ENCODE peak calls at places on chromosomes 4 and X, in five cellular contexts. N is breast epithelium, L is fibroblast of lung, I is cardiac muscle cell, Y is neural progenitor cell. S is an unnamed sample.

GRCh38 chr4:84944952-84945351 is 21.5 kb downstream of the WDFY3 start:
- DNase-seq in N (no peak), L (peak; percentile 54), I (peak; percentile 11), Y (no peak), S (no peak)

GRCh38 chr4:83716874-83717273 is 181.0 kb downstream of the GPAT3 start:
- DNase-seq in N (no peak), L (no peak), I (peak; percentile 6), Y (no peak), S (no peak)

GRCh38 chrX:34379891-34380290 is 247.8 kb upstream of the FAM47A start:
- DNase-seq in N (no peak), L (no peak), I (peak; percentile 29), Y (no peak), S (no peak)

GRCh38 chr4:106421441-106422296 is 53.1 kb upstream of the GIMD1 start:
- DNase-seq in N (no peak), L (peak; percentile 67), I (peak; percentile 1), Y (no peak), S (no peak)

GRCh38 chr4:6349896-6350295 is 80.2 kb downstream of the WFS1 start:
- DNase-seq in N (no peak), L (peak; percentile 43), I (peak; percentile 18), Y (no peak), S (no peak)

GRCh38 chrX:101229155-101229554 is 9.6 kb downstream of the DRP2 start:
- DNase-seq in N (no peak), L (peak; percentile 88), I (peak; percentile 56), Y (no peak), S (no peak)

GRCh38 chrX:132622130-132622529 is 133.3 kb upstream of the MBNL3 start:
- DNase-seq in N (no peak), L (peak; percentile 71), I (peak; percentile 39), Y (no peak), S (no peak)

GRCh38 chr4:8550691-8551090 is 29.5 kb upstream of the GPR78 start:
- DNase-seq in N (no peak), L (no peak), I (no peak), Y (no peak), S (no peak)

GRCh38 chr4:75054089-75054488 is 121.2 kb downstream of the PARM1 start:
- DNase-seq in N (no peak), L (no peak), I (no peak), Y (no peak), S (no peak)

GRCh38 chr4:25787891-25788331 is 74.9 kb downstream of the SEL1L3 start:
- DNase-seq in N (no peak), L (peak; percentile 43), I (peak; percentile 36), Y (no peak), S (no peak)
- H3K27me3 ChIP-seq in N (no peaks in the 10 kb centered on the region), L (no peaks in the 10 kb centered on the region), I (no peaks in the 10 kb centered on the region), Y (no peaks in the 10 kb centered on the region), S (no peaks in the 10 kb centered on the region)

DNA sequence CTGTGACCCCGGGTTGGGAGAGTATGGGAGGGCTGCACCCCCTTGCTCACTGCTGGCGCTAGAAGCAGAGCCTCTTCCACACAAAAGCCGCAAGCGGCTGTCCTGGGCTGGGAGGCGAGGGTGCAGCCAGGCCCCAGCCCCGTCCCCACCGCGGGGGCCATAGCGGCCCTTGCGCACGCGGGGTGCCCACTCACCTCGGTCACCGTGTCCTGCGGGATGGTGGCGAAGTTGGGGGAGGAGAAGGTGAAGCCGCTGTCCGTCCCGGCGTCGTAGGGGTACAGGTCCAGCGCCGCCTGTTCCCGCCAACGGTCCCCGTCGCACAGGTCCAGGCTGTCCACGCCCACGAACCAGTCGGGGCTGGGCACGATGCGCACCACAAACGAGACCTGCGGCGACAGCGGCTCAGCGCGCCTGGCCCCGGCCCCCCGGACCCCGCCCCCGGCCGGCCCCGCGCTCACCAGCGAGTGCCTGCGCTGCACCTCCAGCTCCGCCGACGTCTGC is 1.5 kb downstream of the SPON2 start:
- DNase-seq in N (no peak), L (no peak), I (no peak), Y (no peak), S (no peak)
- H3K27me3 ChIP-seq in N (peaks cover 22% of the 10 kb centered on the region), L (no peaks in the 10 kb centered on the region), I (peaks cover 93% of the 10 kb centered on the region), Y (peaks cover 90% of the 10 kb centered on the region), S (peaks cover 29% of the 10 kb centered on the region)

GRCh38 chrX:112083624-112084326 is 1.2 kb upstream of the TRPC5 start:
- DNase-seq in N (no peak), L (no peak), I (no peak), Y (peak; percentile 36), S (no peak)

GRCh38 chrX:112087545-112087944 is 5.0 kb upstream of the TRPC5 start:
- DNase-seq in N (no peak), L (no peak), I (no peak), Y (no peak), S (no peak)

GRCh38 chrX:112081781-112082482 is 644 bp downstream of the TRPC5 start:
- DNase-seq in N (no peak), L (no peak), I (no peak), Y (peak; percentile 67), S (no peak)

DNA sequence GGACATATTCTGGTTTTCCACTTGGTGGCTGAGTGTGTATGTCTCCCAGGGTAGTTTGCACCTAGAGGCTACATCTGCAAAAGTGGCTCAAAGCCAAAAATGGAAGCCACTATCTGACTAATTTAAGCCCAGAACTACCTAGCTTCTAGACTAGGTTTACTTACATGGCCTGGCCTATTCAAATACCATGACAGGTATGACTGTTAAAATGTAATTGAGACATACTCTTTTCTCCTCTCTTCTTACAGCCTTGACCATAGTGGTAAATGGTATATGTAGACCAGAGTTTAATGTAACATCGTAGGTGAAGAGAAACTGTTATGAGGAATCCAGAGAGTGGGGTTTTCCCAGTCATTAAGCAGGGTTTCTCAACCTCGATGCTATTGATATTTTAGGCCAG is 2.6 kb upstream of the TRPC5 start:
- DNase-seq in N (no peak), L (no peak), I (no peak), Y (no peak), S (no peak)
- H3K27me3 ChIP-seq in N (peaks cover 55% of the 10 kb centered on the region), L (peaks cover 14% of the 10 kb centered on the region), I (peaks cover 58% of the 10 kb centered on the region), Y (peaks cover 62% of the 10 kb centered on the region), S (peaks cover 47% of the 10 kb centered on the region)

DNA sequence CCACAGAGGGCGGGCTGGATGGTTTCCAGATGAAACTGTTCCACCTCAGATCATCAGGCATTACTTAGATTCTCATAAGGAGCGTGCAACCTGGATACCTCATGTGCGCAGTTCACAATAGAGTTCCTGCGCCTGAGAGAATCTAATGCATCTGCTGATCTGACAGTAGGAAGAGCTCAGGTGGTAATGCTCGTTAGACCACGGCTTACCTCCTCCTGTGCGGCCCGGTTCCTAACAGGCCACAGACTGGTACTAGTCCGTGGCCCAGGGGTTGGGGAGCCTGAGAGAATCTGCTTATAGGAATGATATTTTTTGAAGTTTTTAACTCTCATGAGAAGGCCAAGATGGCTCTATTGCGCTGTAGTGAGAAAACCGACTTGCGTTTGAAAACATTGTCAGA is 5.4 kb downstream of the NCAPG start:
- DNase-seq in N (no peak), L (no peak), I (no peak), Y (no peak), S (no peak)
- H3K27me3 ChIP-seq in N (no peaks in the 10 kb centered on the region), L (no peaks in the 10 kb centered on the region), I (no peaks in the 10 kb centered on the region), Y (no peaks in the 10 kb centered on the region), S (no peaks in the 10 kb centered on the region)

S was measured in tibial nerve.